ENCODE peak calls at places on chromosomes 16 and 17, in six cellular contexts. A is K562, P is GM12878, Y is H1, Q is HepG2, B is Panc1. M is an unnamed sample.

GRCh38 chr17:43809121-43809520 is 23.8 kb downstream of the MPP3 start:
- DNase-seq in Q (no peak), P (no peak), B (no peak), A (no peak), Y (no peak), M (no peak)

GRCh38 chr17:55561973-55562495 is 50.8 kb upstream of the SMIM36 start:
- DNase-seq in A (no peak), Q (no peak), Y (no peak), B (no peak), P (no peak), M (no peak)

GRCh38 chr17:46774108-46774737 is 44.3 kb downstream of the WNT3 start:
- DNase-seq in P (no peak), A (no peak), Y (no peak), Q (no peak), B (no peak), M (no peak)

GRCh38 chr17:48729335-48730239 is 1.0 kb upstream of the HOXB13 start:
- DNase-seq in A (no peak), P (no peak), B (no peak), Q (no peak), Y (no peak), M (no peak)

GRCh38 chr16:69396187-69397061 is 10.6 kb upstream of the TERF2 start:
- DNase-seq in Y (peak; percentile 80), P (peak; percentile 45), B (no peak), A (peak; percentile 65), Q (peak; percentile 99), M (peak; percentile 88)

GRCh38 chr16:5073279-5073629 is 1.6 kb downstream of the ALG1 start:
- DNase-seq in Y (no peak), P (no peak), A (no peak), Q (no peak), B (no peak), M (no peak)

GRCh38 chr16:69176033-69176780 is 10.8 kb upstream of the SNTB2 start:
- DNase-seq in Q (no peak), P (no peak), B (no peak), A (no peak), Y (no peak), M (no peak)

GRCh38 chr17:80780381-80781187 is 211.1 kb upstream of the CHMP6 start:
- DNase-seq in Y (no peak), A (no peak), Q (no peak), B (no peak), P (peak; percentile 61), M (no peak)

GRCh38 chr17:83080641-83081560 is 1.5 kb downstream of the METRNL start:
- DNase-seq in B (no peak), Y (no peak), A (peak; percentile 84), Q (no peak), P (no peak), M (no peak)

GRCh38 chr17:59914274-59914854 is 21.4 kb downstream of the RPS6KB1 start:
- DNase-seq in Q (peak; percentile 51), A (peak; percentile 47), B (no peak), Y (no peak), P (no peak), M (peak; percentile 19)

GRCh38 chr17:65071861-65072260 is 15.3 kb upstream of the GNA13 start:
- DNase-seq in P (no peak), Q (peak; percentile 24), B (no peak), Y (no peak), A (no peak), M (no peak)

GRCh38 chr17:50565559-50566350 is 5.2 kb downstream of the CACNA1G start:
- DNase-seq in Y (no peak), B (no peak), Q (no peak), P (no peak), A (peak; percentile 29), M (no peak)

GRCh38 chr16:8768701-8769100 is 28.7 kb downstream of the TMEM186 start:
- DNase-seq in Q (no peak), Y (no peak), P (no peak), B (no peak), A (no peak), M (no peak)

GRCh38 chr17:27546624-27547300 is 84.2 kb upstream of the LGALS9 start:
- DNase-seq in Q (no peak), P (peak; percentile 66), B (no peak), A (no peak), Y (no peak), M (no peak)

GRCh38 chr16:27083861-27084261 is 17.1 kb downstream of the C16orf82 start:
- DNase-seq in P (no peak), A (peak; percentile 77), Y (peak; percentile 69), B (no peak), Q (no peak), M (no peak)

GRCh38 chr17:45019177-45019711 is 32.2 kb downstream of the DCAKD start:
- DNase-seq in B (no peak), P (no peak), Y (no peak), Q (no peak), A (peak; percentile 86), M (no peak)

DNA sequence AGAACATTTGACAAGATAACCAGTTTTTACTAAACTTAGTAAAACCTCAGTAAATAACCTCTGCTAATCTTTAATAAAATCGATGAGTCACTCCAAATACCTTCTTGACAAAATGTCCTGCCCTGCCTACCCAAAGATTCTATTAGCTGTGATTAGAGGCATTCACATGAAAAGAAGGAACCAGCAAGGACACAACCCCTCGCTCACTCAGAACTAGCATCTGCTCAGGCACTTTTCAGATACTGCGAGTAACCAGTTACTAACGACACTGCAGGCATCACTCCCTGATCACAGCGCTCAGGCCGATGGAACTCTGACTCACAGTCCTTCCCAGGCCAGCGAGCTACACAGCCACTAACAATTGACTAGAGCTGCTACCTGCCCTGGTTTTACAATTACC is 24.3 kb downstream of the PELP1 start:
- DNase-seq in A (no peak), P (no peak), B (no peak), Q (no peak), Y (no peak), M (peak; percentile 32)
- TF ChIP-seq SIN3A in A (no peak), P (no peak), B (no peak), Q (no peak), Y (no peak), M (no peak)

GRCh38 chr17:30956764-30957374 is 14.0 kb upstream of the RNF135 start:
- DNase-seq in Q (no peak), P (no peak), B (no peak), A (no peak), Y (no peak), M (no peak)

GRCh38 chr17:30952645-30953393 is 18.0 kb upstream of the RNF135 start:
- DNase-seq in Y (no peak), B (no peak), Q (no peak), A (no peak), P (no peak), M (no peak)

GRCh38 chr17:30950669-30951399 is 20.0 kb upstream of the RNF135 start:
- DNase-seq in P (no peak), B (no peak), Q (peak; percentile 91), A (no peak), Y (no peak), M (no peak)

GRCh38 chr17:30957741-30958140 is 13.1 kb upstream of the RNF135 start:
- DNase-seq in Q (no peak), B (no peak), Y (no peak), A (no peak), P (no peak), M (no peak)

GRCh38 chr17:30954046-30954805 is 16.6 kb upstream of the RNF135 start:
- DNase-seq in Y (no peak), P (no peak), B (no peak), A (no peak), Q (no peak), M (no peak)
- TF ChIP-seq SIN3A in Y (no peak), P (no peak), B (no peak), A (no peak), Q (no peak), M (no peak)

GRCh38 chr16:47316686-47317085 is 144.2 kb downstream of the ITFG1 start:
- DNase-seq in Y (no peak), A (no peak), P (no peak), Q (no peak), B (no peak), M (no peak)

GRCh38 chr16:47310792-47311211 is 150.1 kb downstream of the ITFG1 start:
- DNase-seq in B (no peak), Y (no peak), A (no peak), Q (no peak), P (peak; percentile 17), M (no peak)

GRCh38 chr16:47308601-47309000 is 152.3 kb downstream of the ITFG1 start:
- DNase-seq in Q (no peak), A (no peak), B (no peak), Y (no peak), P (no peak), M (no peak)

GRCh38 chr16:47309581-47310312 is 151.1 kb downstream of the ITFG1 start:
- DNase-seq in P (no peak), Y (no peak), A (no peak), B (no peak), Q (no peak), M (no peak)

DNA sequence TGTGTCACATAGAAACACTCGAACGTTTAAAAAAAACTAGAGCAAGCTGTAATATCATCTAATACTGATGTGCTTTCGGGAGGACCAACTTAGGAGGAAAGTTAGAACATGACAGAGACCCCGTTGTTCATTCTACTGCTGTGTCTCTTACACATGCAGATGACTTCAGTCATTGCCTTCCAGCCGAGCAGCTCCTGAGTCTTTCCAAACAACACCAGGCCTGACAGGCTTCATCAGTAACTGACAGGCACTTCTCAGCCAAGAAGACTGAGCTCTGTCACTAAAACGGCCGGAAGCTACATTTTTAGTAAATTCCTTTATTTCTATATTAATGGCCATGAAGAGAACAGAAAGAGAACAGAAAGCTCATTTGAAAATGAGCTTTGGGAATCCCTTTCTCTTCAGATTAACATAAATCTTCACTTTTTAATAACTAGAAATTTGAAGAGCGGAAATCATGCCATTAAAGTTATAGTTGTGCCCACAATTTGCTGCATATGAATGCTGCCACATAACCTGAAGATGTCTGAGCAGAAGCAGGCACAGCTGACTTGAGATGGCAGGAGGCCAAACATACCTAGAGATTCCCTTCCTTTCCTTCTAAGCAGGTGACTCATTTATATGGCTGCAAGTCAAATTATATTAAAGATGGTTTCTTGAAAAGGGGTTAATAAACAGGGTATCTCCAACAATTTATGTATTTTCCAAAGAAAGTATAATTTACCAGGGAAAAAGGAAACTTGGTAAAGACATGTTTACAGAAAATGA is 148.9 kb downstream of the ITFG1 start:
- DNase-seq in B (no peak), Y (no peak), Q (no peak), P (no peak), A (no peak), M (peak; percentile 6)
- TF ChIP-seq SIN3A in B (no peak), Y (peak; percentile 87), Q (no peak), P (no peak), A (no peak), M (no peak)

DNA sequence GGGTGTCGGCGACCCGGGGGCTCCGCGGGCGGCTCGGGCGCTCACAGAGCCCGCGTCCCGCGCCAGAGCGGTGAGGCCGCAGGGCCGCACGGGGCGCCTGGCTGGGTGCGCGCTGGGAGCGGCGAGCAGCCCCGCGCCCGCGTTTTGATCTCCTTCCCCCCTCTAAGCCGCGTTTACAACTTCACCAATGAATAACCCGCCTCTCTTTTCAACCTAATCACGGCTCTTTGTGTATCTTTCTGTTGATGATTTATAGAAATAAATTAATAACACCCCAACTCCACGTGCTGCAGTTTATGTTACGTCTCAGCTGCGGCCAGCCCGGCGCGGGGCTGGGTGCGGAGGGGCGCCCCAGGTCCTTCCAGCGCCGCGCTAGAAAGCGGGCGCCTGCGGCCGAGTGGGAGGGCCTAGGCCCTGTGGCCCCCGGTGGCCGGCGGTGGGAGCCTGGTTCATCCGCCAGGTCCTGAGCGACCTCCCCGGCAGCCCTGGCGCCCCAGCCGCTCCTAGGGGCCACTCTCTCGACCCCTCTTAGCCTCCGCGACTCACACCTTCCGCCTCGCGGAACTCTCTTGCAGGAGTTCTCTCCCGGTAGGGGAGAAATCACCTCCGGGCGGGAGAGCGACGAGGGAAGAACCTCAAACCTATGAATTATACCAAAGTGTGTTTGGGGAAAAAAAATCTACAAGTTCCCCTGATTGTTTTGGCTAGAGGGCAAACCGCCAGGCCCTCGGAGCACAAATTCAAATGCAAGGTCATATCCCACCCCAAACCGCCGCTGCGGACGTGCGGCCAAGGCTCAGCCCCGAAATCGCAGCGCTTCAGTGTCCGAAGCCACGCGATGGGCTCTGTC is 1.9 kb downstream of the HNF1B start:
- DNase-seq in Q (peak; percentile 64), A (no peak), P (no peak), Y (peak; percentile 68), B (no peak), M (no peak)
- TF ChIP-seq SIN3A in Q (no peak), A (no peak), P (no peak), Y (no peak), B (no peak), M (no peak)